ENCODE peak calls at places on chromosome 7, in six cellular contexts. Y is choroid plexus epithelial cell, B is HS-5, R is mammary epithelial cell, W is foreskin melanocyte, E is neural crest cell. S is an unnamed sample.

GRCh38 chr7:29369909-29370488 is 175.4 kb downstream of the CHN2 start:
- DNase-seq in E (no peak), Y (no peak), B (no peak), R (no peak), W (no peak), S (no peak)

GRCh38 chr7:157538735-157539134 is 201.9 kb downstream of the DNAJB6 start:
- DNase-seq in W (no peak), R (no peak), Y (no peak), B (no peak), E (no peak), S (no peak)

GRCh38 chr7:139734395-139734794 is 43.4 kb downstream of the HIPK2 start:
- DNase-seq in R (peak), W (peak), Y (peak), B (peak), E (no peak), S (no peak)

GRCh38 chr7:138527746-138528223 is 67.7 kb downstream of the TRIM24 start:
- DNase-seq in R (peak), B (no peak), W (peak), E (no peak), Y (peak), S (no peak)

GRCh38 chr7:73423519-73424485 is 9.8 kb upstream of the FZD9 start:
- DNase-seq in E (peak), Y (peak), R (no peak), W (peak), B (no peak), S (no peak)

GRCh38 chr7:131131012-131131745 is 196.5 kb upstream of the MKLN1 start:
- DNase-seq in W (no peak), B (no peak), Y (no peak), E (no peak), R (no peak), S (no peak)

GRCh38 chr7:81810448-81811155 is 40.8 kb upstream of the HGF start:
- DNase-seq in B (no peak), R (no peak), Y (no peak), W (no peak), E (no peak), S (no peak)

GRCh38 chr7:28596245-28596935 is 184.1 kb downstream of the CREB5 start:
- DNase-seq in Y (peak), B (peak), W (no peak), R (no peak), E (no peak), S (no peak)

GRCh38 chr7:1475393-1475792 is 16.1 kb upstream of the MICALL2 start:
- DNase-seq in E (no peak), W (no peak), B (no peak), R (no peak), Y (no peak), S (no peak)

S was measured in NCI-H446.